ENCODE peak calls at places on chromosomes 5 and 9, in eight cellular contexts. One of them, this sample, is unnamed.

GRCh38 chr5:36150676-36151433 is 832 bp downstream of the LMBRD2 start:
- DNase-seq in NCI-H446: peak; percentile 43
- DNase-seq in left cardiac atrium: peak; percentile 49
- DNase-seq in kidney tubule cell: peak; percentile 56
- DNase-seq in CD4-positive, alpha-beta T cell: peak; percentile 7
- DNase-seq in T-helper 1 cell: peak; percentile 13
- DNase-seq in GM23338: peak; percentile 74
- DNase-seq in K562: no peak
- DNase-seq in this sample: peak; percentile 68

GRCh38 chr5:58462623-58463230 is 2.8 kb upstream of the PLK2 start:
- DNase-seq in NCI-H446: peak; percentile 15
- DNase-seq in left cardiac atrium: no peak
- DNase-seq in kidney tubule cell: peak; percentile 81
- DNase-seq in CD4-positive, alpha-beta T cell: peak; percentile 31
- DNase-seq in T-helper 1 cell: peak; percentile 7
- DNase-seq in GM23338: peak; percentile 60
- DNase-seq in K562: peak; percentile 16
- DNase-seq in this sample: peak; percentile 34

GRCh38 chr9:33163433-33164137 is 3.6 kb downstream of the B4GALT1 start:
- DNase-seq in NCI-H446: no peak
- DNase-seq in left cardiac atrium: no peak
- DNase-seq in kidney tubule cell: no peak
- DNase-seq in CD4-positive, alpha-beta T cell: no peak
- DNase-seq in T-helper 1 cell: no peak
- DNase-seq in GM23338: no peak
- DNase-seq in K562: no peak
- DNase-seq in this sample: peak; percentile 63

GRCh38 chr9:86946712-86947145 is 577 bp downstream of the GAS1 start:
- DNase-seq in NCI-H446: no peak
- DNase-seq in left cardiac atrium: peak; percentile 69
- DNase-seq in kidney tubule cell: no peak
- DNase-seq in CD4-positive, alpha-beta T cell: peak; percentile 16
- DNase-seq in T-helper 1 cell: peak; percentile 20
- DNase-seq in GM23338: no peak
- DNase-seq in K562: no peak
- DNase-seq in this sample: peak; percentile 65

GRCh38 chr5:124474821-124475220 is 271.6 kb downstream of the ZNF608 start:
- DNase-seq in NCI-H446: no peak
- DNase-seq in left cardiac atrium: no peak
- DNase-seq in kidney tubule cell: no peak
- DNase-seq in CD4-positive, alpha-beta T cell: no peak
- DNase-seq in T-helper 1 cell: no peak
- DNase-seq in GM23338: no peak
- DNase-seq in K562: no peak
- DNase-seq in this sample: no peak

GRCh38 chr5:54656261-54656728 is 138.7 kb downstream of the SNX18 start:
- DNase-seq in NCI-H446: no peak
- DNase-seq in left cardiac atrium: no peak
- DNase-seq in kidney tubule cell: no peak
- DNase-seq in CD4-positive, alpha-beta T cell: no peak
- DNase-seq in T-helper 1 cell: no peak
- DNase-seq in GM23338: no peak
- DNase-seq in K562: no peak
- DNase-seq in this sample: no peak

GRCh38 chr9:114545055-114545454 is 39.8 kb upstream of the WHRN start:
- DNase-seq in NCI-H446: no peak
- DNase-seq in left cardiac atrium: no peak
- DNase-seq in kidney tubule cell: no peak
- DNase-seq in CD4-positive, alpha-beta T cell: no peak
- DNase-seq in T-helper 1 cell: no peak
- DNase-seq in GM23338: no peak
- DNase-seq in K562: no peak
- DNase-seq in this sample: no peak

GRCh38 chr9:22039258-22039657 is 30.2 kb upstream of the CDKN2B start:
- DNase-seq in NCI-H446: no peak
- DNase-seq in left cardiac atrium: no peak
- DNase-seq in kidney tubule cell: no peak
- DNase-seq in CD4-positive, alpha-beta T cell: no peak
- DNase-seq in T-helper 1 cell: no peak
- DNase-seq in GM23338: no peak
- DNase-seq in K562: no peak
- DNase-seq in this sample: no peak

GRCh38 chr5:181127907-181128626 is 2.9 kb downstream of the OR2V1 start:
- DNase-seq in NCI-H446: no peak
- DNase-seq in left cardiac atrium: no peak
- DNase-seq in kidney tubule cell: no peak
- DNase-seq in CD4-positive, alpha-beta T cell: no peak
- DNase-seq in T-helper 1 cell: no peak
- DNase-seq in GM23338: no peak
- DNase-seq in K562: no peak
- DNase-seq in this sample: no peak

GRCh38 chr9:96875460-96876142 is 21.3 kb upstream of the ZNF782 start:
- DNase-seq in NCI-H446: no peak
- DNase-seq in left cardiac atrium: peak; percentile 62
- DNase-seq in kidney tubule cell: peak; percentile 85
- DNase-seq in CD4-positive, alpha-beta T cell: no peak
- DNase-seq in T-helper 1 cell: no peak
- DNase-seq in GM23338: peak; percentile 100
- DNase-seq in K562: no peak
- DNase-seq in this sample: peak; percentile 90

GRCh38 chr9:80072406-80072805 is 500.6 kb downstream of the TLE4 start:
- DNase-seq in NCI-H446: no peak
- DNase-seq in left cardiac atrium: no peak
- DNase-seq in kidney tubule cell: no peak
- DNase-seq in CD4-positive, alpha-beta T cell: no peak
- DNase-seq in T-helper 1 cell: no peak
- DNase-seq in GM23338: no peak
- DNase-seq in K562: no peak
- DNase-seq in this sample: no peak

GRCh38 chr5:37867634-37868033 is 27.8 kb upstream of the GDNF start:
- DNase-seq in NCI-H446: no peak
- DNase-seq in left cardiac atrium: no peak
- DNase-seq in kidney tubule cell: no peak
- DNase-seq in CD4-positive, alpha-beta T cell: no peak
- DNase-seq in T-helper 1 cell: no peak
- DNase-seq in GM23338: peak; percentile 6
- DNase-seq in K562: no peak
- DNase-seq in this sample: no peak

This sample was measured in testis.